ENCODE peak calls at places on chromosomes 11 and 22, in ten cellular contexts. O is heart left ventricle, B is thoracic aorta, K is psoas muscle, N is Karpas-422, M is astrocyte, D is NT2/D1, C is colonic mucosa, T is suprapubic skin, R is neural progenitor cell. X is an unnamed sample.

GRCh38 chr11:32279672-32280071 is 155.7 kb downstream of the WT1 start:
- DNase-seq in B (no peak), O (no peak), R (peak; percentile 14), N (no peak), C (no peak), D (no peak), T (no peak), M (no peak), K (no peak), X (no peak)

GRCh38 chr11:59766542-59766941 is 11.4 kb downstream of the STX3 start:
- DNase-seq in R (peak; percentile 55), T (no peak), M (no peak), K (no peak), C (no peak), N (no peak), D (no peak), O (peak; percentile 52), B (no peak), X (no peak)

GRCh38 chr11:76588455-76589325 is 81.9 kb downstream of the LRRC32 start:
- DNase-seq in C (peak; percentile 62), N (no peak), K (peak; percentile 78), B (no peak), T (no peak), R (no peak), D (no peak), M (no peak), O (peak; percentile 88), X (no peak)

GRCh38 chr11:121563003-121563402 is 110.2 kb upstream of the SORL1-AS1 start:
- DNase-seq in M (no peak), B (no peak), N (no peak), O (no peak), R (no peak), T (no peak), K (no peak), D (no peak), C (no peak), X (no peak)

GRCh38 chr11:45182902-45183301 is 36.5 kb downstream of the PRDM11 start:
- DNase-seq in C (no peak), R (peak; percentile 54), D (no peak), M (no peak), O (no peak), N (peak; percentile 60), B (no peak), T (no peak), K (no peak), X (peak; percentile 16)

GRCh38 chr11:9265211-9266131 is at the start of gene DENND5A:
- DNase-seq in R (peak; percentile 96), B (peak; percentile 24), T (peak; percentile 89), C (peak; percentile 74), D (peak; percentile 43), N (peak; percentile 86), M (peak; percentile 65), K (peak; percentile 92), O (peak; percentile 93), X (peak; percentile 72)

GRCh38 chr11:83836883-83837654 is 550.9 kb upstream of the CCDC90B start:
- DNase-seq in M (peak; percentile 35), D (peak; percentile 57), O (peak; percentile 37), K (no peak), T (no peak), R (peak; percentile 75), B (no peak), N (peak; percentile 91), C (peak; percentile 17), X (no peak)

GRCh38 chr11:70314730-70315129 is 44.2 kb downstream of the PPFIA1 start:
- DNase-seq in M (no peak), D (no peak), T (no peak), O (no peak), K (no peak), R (no peak), C (no peak), N (no peak), B (no peak), X (no peak)

GRCh38 chr11:2089536-2090165 is 49.5 kb downstream of the IGF2 start:
- DNase-seq in D (peak; percentile 66), C (no peak), M (no peak), N (peak; percentile 93), B (no peak), T (peak; percentile 32), R (peak; percentile 47), O (peak; percentile 11), K (peak; percentile 46), X (no peak)

GRCh38 chr11:80495116-80495515 is 1054.3 kb upstream of the TENM4 start:
- DNase-seq in R (no peak), N (no peak), B (no peak), O (no peak), T (no peak), C (no peak), K (no peak), M (no peak), D (no peak), X (no peak)

GRCh38 chr11:57213282-57214086 is 23.6 kb downstream of the APLNR start:
- DNase-seq in T (no peak), M (peak; percentile 56), D (peak; percentile 80), O (peak; percentile 38), N (no peak), B (no peak), K (no peak), C (no peak), R (peak; percentile 97), X (no peak)

GRCh38 chr11:79418241-79418640 is 22.6 kb downstream of the TENM4 start:
- DNase-seq in T (no peak), D (no peak), O (no peak), M (no peak), K (no peak), B (no peak), N (no peak), C (no peak), R (no peak), X (no peak)

GRCh38 chr11:79415411-79415810 is 25.4 kb downstream of the TENM4 start:
- DNase-seq in T (no peak), N (no peak), C (no peak), R (no peak), B (no peak), O (no peak), M (peak; percentile 18), D (no peak), K (no peak), X (no peak)

GRCh38 chr11:79415912-79416311 is 24.9 kb downstream of the TENM4 start:
- DNase-seq in C (no peak), D (no peak), N (no peak), T (no peak), O (no peak), B (no peak), K (no peak), R (no peak), M (no peak), X (no peak)

GRCh38 chr11:79419120-79419519 is 21.7 kb downstream of the TENM4 start:
- DNase-seq in C (peak; percentile 61), M (peak; percentile 84), N (no peak), B (no peak), T (no peak), O (no peak), K (no peak), R (no peak), D (no peak), X (no peak)

GRCh38 chr11:79417069-79417920 is 23.5 kb downstream of the TENM4 start:
- DNase-seq in O (no peak), M (peak; percentile 16), B (no peak), C (no peak), T (no peak), R (no peak), D (no peak), K (no peak), N (no peak), X (no peak)
- H3K4me1 ChIP-seq in O (no peaks in the 10 kb centered on the region), M (peaks cover 53% of the 10 kb centered on the region), B (peaks cover 6% of the 10 kb centered on the region), C (no peaks in the 10 kb centered on the region), T (peaks cover 37% of the 10 kb centered on the region), R (peaks cover 7% of the 10 kb centered on the region), D (no peaks in the 10 kb centered on the region), K (no peaks in the 10 kb centered on the region), N (no peaks in the 10 kb centered on the region), X (no peaks in the 10 kb centered on the region)

GRCh38 chr11:119714590-119714989 is 14.4 kb downstream of the NECTIN1 start:
- DNase-seq in M (no peak), D (no peak), N (no peak), B (no peak), C (no peak), R (no peak), O (no peak), T (no peak), K (no peak), X (no peak)
- H3K4me1 ChIP-seq in M (peaks cover 8% of the 10 kb centered on the region), D (peaks cover 33% of the 10 kb centered on the region), N (no peaks in the 10 kb centered on the region), B (no peaks in the 10 kb centered on the region), C (peaks cover 3% of the 10 kb centered on the region), R (peaks cover 76% of the 10 kb centered on the region), O (no peaks in the 10 kb centered on the region), T (peaks cover 76% of the 10 kb centered on the region), K (no peaks in the 10 kb centered on the region), X (no peaks in the 10 kb centered on the region)

DNA sequence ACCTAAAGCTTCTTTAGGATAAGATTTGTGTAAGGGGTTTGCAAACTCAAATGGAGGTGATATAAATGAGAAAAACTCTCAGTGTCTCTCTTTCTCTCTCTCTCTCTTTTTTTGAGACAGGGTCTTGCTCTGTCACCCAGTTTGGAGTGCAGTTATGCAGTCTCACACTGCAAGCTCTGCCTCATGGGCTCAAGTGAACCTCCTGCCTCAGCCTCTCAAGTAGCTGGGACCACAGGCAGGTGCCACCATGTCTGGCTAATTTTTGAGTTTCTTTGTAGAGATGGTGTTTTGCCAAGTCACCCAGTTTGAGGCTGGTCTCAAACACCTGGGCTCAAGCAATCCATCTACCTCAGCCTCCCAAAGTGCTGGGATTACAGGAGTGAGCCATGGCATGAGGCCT is 2.9 kb downstream of the BIRC3 start:
- DNase-seq in R (no peak), O (no peak), N (no peak), D (no peak), B (no peak), M (no peak), K (no peak), T (no peak), C (no peak), X (no peak)
- H3K4me1 ChIP-seq in R (no peaks in the 10 kb centered on the region), O (no peaks in the 10 kb centered on the region), N (peaks cover 16% of the 10 kb centered on the region), D (no peaks in the 10 kb centered on the region), B (peaks cover 23% of the 10 kb centered on the region), M (peaks cover 9% of the 10 kb centered on the region), K (no peaks in the 10 kb centered on the region), T (peaks cover 46% of the 10 kb centered on the region), C (no peaks in the 10 kb centered on the region), X (peaks cover 55% of the 10 kb centered on the region)

GRCh38 chr22:30223303-30223702 is 23.3 kb downstream of the LIF start:
- DNase-seq in D (no peak), B (no peak), K (no peak), N (no peak), O (no peak), M (no peak), R (no peak), T (no peak), C (no peak), X (no peak)
- H3K4me1 ChIP-seq in D (peaks cover 11% of the 10 kb centered on the region), B (peaks cover 3% of the 10 kb centered on the region), K (no peaks in the 10 kb centered on the region), N (no peaks in the 10 kb centered on the region), O (no peaks in the 10 kb centered on the region), M (peaks cover 30% of the 10 kb centered on the region), R (no peaks in the 10 kb centered on the region), T (peaks cover 18% of the 10 kb centered on the region), C (no peaks in the 10 kb centered on the region), X (peaks cover 45% of the 10 kb centered on the region)

X was measured in CD8-positive, alpha-beta T cell.